ENCODE peak calls at places on chromosomes 1 and 21, in six cellular contexts. I, Q, X, J, E and N are unnamed samples.
A peak's percentile ranks its signal among the peaks of the same experiment; 100 is the strongest.

GRCh38 chr1:214552174-214552608 is 789 bp upstream of the PTPN14 start:
- DNase-seq in I (peak; percentile 78), X (peak; percentile 88), E (peak; percentile 71), Q (peak; percentile 82), J (peak; percentile 84), N (peak; percentile 98)

GRCh38 chr21:42679319-42679981 is 26.0 kb downstream of the PDE9A start:
- DNase-seq in J (no peak), E (no peak), X (no peak), I (no peak), Q (no peak), N (no peak)

GRCh38 chr1:70436617-70437236 is 25.7 kb downstream of the CTH start:
- DNase-seq in E (no peak), X (peak; percentile 61), I (no peak), J (no peak), Q (no peak), N (peak; percentile 18)

GRCh38 chr21:33266784-33267135 is 593 bp downstream of the IL10RB start:
- DNase-seq in E (no peak), J (no peak), Q (no peak), I (no peak), X (peak; percentile 34), N (no peak)

GRCh38 chr1:3954391-3955160 is 54.5 kb upstream of the C1orf174 start:
- DNase-seq in J (no peak), I (no peak), Q (no peak), X (no peak), E (no peak), N (no peak)

GRCh38 chr1:159826436-159827101 is at the start of gene SLAMF8:
- DNase-seq in E (no peak), J (no peak), I (no peak), X (peak; percentile 40), Q (no peak), N (no peak)

GRCh38 chr21:18228060-18228739 is 16.4 kb upstream of the CHODL start:
- DNase-seq in E (no peak), J (no peak), I (no peak), Q (no peak), X (no peak), N (no peak)

GRCh38 chr1:19361231-19362147 is 49.4 kb downstream of the SLC66A1 start:
- DNase-seq in X (peak; percentile 72), I (no peak), Q (peak; percentile 51), J (no peak), E (peak; percentile 40), N (peak; percentile 77)

GRCh38 chr21:26982767-26983166 is 15.9 kb upstream of the ADAMTS5 start:
- DNase-seq in I (no peak), Q (peak; percentile 33), E (peak; percentile 29), J (no peak), X (peak; percentile 70), N (peak; percentile 75)

GRCh38 chr1:226066415-226067077 is 4.0 kb downstream of the H3-3A start:
- DNase-seq in E (peak; percentile 44), I (peak; percentile 31), X (peak; percentile 42), J (no peak), Q (peak; percentile 51), N (no peak)

GRCh38 chr1:36350659-36351171 is 27.3 kb upstream of the EVA1B start:
- DNase-seq in E (peak; percentile 81), Q (peak; percentile 88), X (peak; percentile 94), I (peak; percentile 49), J (peak; percentile 85), N (peak; percentile 85)

GRCh38 chr21:36164427-36164784 is 7.8 kb downstream of the DOP1B start:
- DNase-seq in E (no peak), Q (no peak), X (no peak), J (no peak), I (no peak), N (no peak)

GRCh38 chr1:90730247-90731022 is 13.3 kb upstream of the BARHL2 start:
- DNase-seq in Q (no peak), J (no peak), I (no peak), X (peak; percentile 36), E (no peak), N (no peak)

GRCh38 chr1:119611701-119612113 is 36.4 kb downstream of the ZNF697 start:
- DNase-seq in J (no peak), I (peak; percentile 42), X (peak; percentile 56), Q (no peak), E (no peak), N (peak; percentile 93)

GRCh38 chr1:172903581-172904220 is 147.0 kb downstream of the TNFSF18 start:
- DNase-seq in J (no peak), Q (peak; percentile 88), X (peak; percentile 48), E (peak; percentile 83), I (no peak), N (peak; percentile 91)

GRCh38 chr1:220889333-220889732 is 10.1 kb downstream of the HLX start:
- DNase-seq in J (no peak), I (no peak), E (no peak), X (no peak), Q (no peak), N (no peak)

GRCh38 chr1:33396188-33397124 is 34.4 kb downstream of the PHC2 start:
- DNase-seq in X (no peak), I (no peak), J (no peak), Q (peak; percentile 71), E (peak; percentile 58), N (no peak)

GRCh38 chr1:31572323-31573104 is 3.8 kb upstream of the TINAGL1 start:
- DNase-seq in X (peak; percentile 72), Q (no peak), J (no peak), E (no peak), I (no peak), N (no peak)

GRCh38 chr1:66250483-66250882 is 283.5 kb upstream of the SGIP1 start:
- DNase-seq in Q (no peak), E (no peak), X (no peak), I (no peak), J (no peak), N (no peak)

GRCh38 chr1:207241164-207241934 is 80.1 kb upstream of the CD55 start:
- DNase-seq in Q (peak; percentile 6), I (peak; percentile 27), X (no peak), J (no peak), E (no peak), N (no peak)

GRCh38 chr1:182687361-182687760 is 3.0 kb upstream of the RGS8 start:
- DNase-seq in J (no peak), X (no peak), Q (no peak), E (no peak), I (no peak), N (peak; percentile 73)
- H3K27ac ChIP-seq in J (no peak overlapping the region), X (no peak overlapping the region), Q (no peak overlapping the region), E (no peak overlapping the region), I (no peak overlapping the region), N (no peak overlapping the region)

GRCh38 chr1:45134468-45134873 is 71.9 kb downstream of the ZSWIM5 start:
- DNase-seq in Q (no peak), E (no peak), J (no peak), I (peak; percentile 4), X (no peak), N (no peak)
- H3K27ac ChIP-seq in Q (no peak overlapping the region), E (no peak overlapping the region), J (no peak overlapping the region), I (no peak overlapping the region), X (no peak overlapping the region), N (no peak overlapping the region)

GRCh38 chr1:205735218-205735617 is 14.8 kb downstream of the NUCKS1 start:
- DNase-seq in Q (no peak), X (no peak), E (no peak), J (no peak), I (no peak), N (no peak)
- H3K27ac ChIP-seq in Q (no peak overlapping the region), X (no peak overlapping the region), E (no peak overlapping the region), J (no peak overlapping the region), I (no peak overlapping the region), N (no peak overlapping the region)

DNA sequence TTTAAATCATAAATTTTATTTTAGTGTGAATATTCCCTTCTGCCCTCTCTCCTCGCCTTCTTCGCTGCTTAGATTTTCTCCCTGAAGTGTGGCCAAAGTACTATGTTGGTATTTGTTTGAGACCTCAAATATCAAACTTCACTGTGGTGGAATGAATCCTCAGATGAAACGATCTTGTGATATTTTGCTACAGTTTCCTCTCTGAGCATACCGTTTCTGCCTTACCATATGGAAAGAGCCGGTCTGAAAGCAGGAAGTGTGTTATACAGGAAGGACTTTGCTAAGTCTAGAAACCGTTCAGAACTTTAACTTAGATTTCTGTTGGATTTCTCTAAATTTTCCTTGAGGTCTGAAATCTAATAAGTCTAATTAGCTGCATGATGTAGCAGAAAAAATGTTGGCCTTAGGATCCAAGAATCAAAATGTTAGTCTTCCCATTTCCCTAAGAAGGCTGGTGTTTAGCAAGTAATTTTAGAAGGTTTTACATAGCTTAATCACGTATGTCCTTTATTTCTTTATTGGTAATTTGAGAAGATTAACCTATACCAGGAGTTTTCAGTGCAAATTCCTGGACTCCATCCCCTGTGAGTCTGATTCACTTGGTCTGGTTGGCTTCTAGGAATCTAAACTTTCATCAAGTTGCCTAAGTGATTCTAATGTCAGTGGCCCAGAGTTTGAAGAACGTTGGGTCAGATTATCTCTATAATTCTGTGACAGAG is 30.7 kb downstream of the SDCCAG8 start:
- DNase-seq in Q (peak; percentile 74), X (peak; percentile 49), I (no peak), E (peak; percentile 67), J (no peak), N (peak; percentile 70)
- H3K27ac ChIP-seq in Q (peak overlapping the region; percentile 60), X (peak overlapping the region; percentile 77), I (peak overlapping the region; percentile 59), E (peak overlapping the region; percentile 80), J (no peak overlapping the region), N (peak overlapping the region; percentile 67)

GRCh38 chr1:94736073-94736472 is 84.1 kb upstream of the SLC44A3 start:
- DNase-seq in I (no peak), Q (no peak), X (no peak), J (no peak), E (no peak), N (no peak)
- H3K27ac ChIP-seq in I (no peak overlapping the region), Q (no peak overlapping the region), X (peak overlapping the region; percentile 64), J (peak overlapping the region; percentile 39), E (no peak overlapping the region), N (no peak overlapping the region)

GRCh38 chr1:30033276-30034104 is 689.9 kb downstream of the MATN1 start:
- DNase-seq in I (no peak), J (no peak), E (no peak), X (no peak), Q (no peak), N (no peak)
- H3K27ac ChIP-seq in I (no peak overlapping the region), J (no peak overlapping the region), E (no peak overlapping the region), X (no peak overlapping the region), Q (no peak overlapping the region), N (no peak overlapping the region)

GRCh38 chr21:31729622-31730343 is 2.1 kb downstream of the SCAF4 start:
- DNase-seq in X (no peak), E (no peak), J (no peak), Q (no peak), I (no peak), N (no peak)

GRCh38 chr21:31727181-31727580 is 4.7 kb downstream of the SCAF4 start:
- DNase-seq in E (no peak), X (no peak), I (no peak), Q (no peak), J (no peak), N (no peak)

GRCh38 chr21:31728191-31728590 is 3.7 kb downstream of the SCAF4 start:
- DNase-seq in E (no peak), J (no peak), X (no peak), I (no peak), Q (no peak), N (no peak)

GRCh38 chr21:31730687-31731111 is 1.2 kb downstream of the SCAF4 start:
- DNase-seq in E (peak; percentile 23), J (no peak), I (peak; percentile 21), X (peak; percentile 69), Q (no peak), N (peak; percentile 37)

GRCh38 chr21:31728952-31729351 is 3.0 kb downstream of the SCAF4 start:
- DNase-seq in J (no peak), E (no peak), Q (no peak), I (no peak), X (no peak), N (no peak)
- H3K27ac ChIP-seq in J (no peak overlapping the region), E (no peak overlapping the region), Q (no peak overlapping the region), I (no peak overlapping the region), X (no peak overlapping the region), N (no peak overlapping the region)